ENCODE peak calls at places on chromosomes 3 and 15, in eight cellular contexts. T, D, O, S, X, Z, J and M are unnamed samples.
A peak's percentile ranks its signal among the peaks of the same experiment; 100 is the strongest.

GRCh38 chr15:39624806-39625205 is 43.9 kb downstream of the THBS1 start:
- DNase-seq in T (peak; percentile 66), S (no peak), J (no peak), D (peak; percentile 52), O (peak; percentile 14), X (peak; percentile 68), Z (no peak), M (no peak)

GRCh38 chr3:160084998-160085397 is 96.4 kb downstream of the IL12A start:
- DNase-seq in J (no peak), X (no peak), Z (no peak), T (no peak), S (no peak), D (no peak), O (no peak), M (no peak)

GRCh38 chr3:40782086-40782721 is 257.4 kb downstream of the ZNF621 start:
- DNase-seq in S (no peak), T (no peak), X (no peak), D (no peak), Z (no peak), O (no peak), J (no peak), M (no peak)

GRCh38 chr3:187943677-187944390 is 198.6 kb upstream of the BCL6 start:
- DNase-seq in T (no peak), S (no peak), D (no peak), Z (no peak), J (no peak), X (no peak), O (no peak), M (no peak)

GRCh38 chr15:63764124-63764827 is 69.5 kb downstream of the HERC1 start:
- DNase-seq in Z (no peak), S (no peak), X (no peak), T (no peak), O (no peak), J (no peak), D (no peak), M (no peak)

GRCh38 chr3:37457392-37458065 is 283.1 kb upstream of the LRRFIP2 start:
- DNase-seq in S (no peak), X (no peak), J (no peak), T (no peak), D (no peak), Z (no peak), O (no peak), M (no peak)

GRCh38 chr3:120302361-120302760 is 17.3 kb upstream of the GPR156 start:
- DNase-seq in S (no peak), Z (no peak), J (no peak), O (no peak), D (no peak), T (no peak), X (no peak), M (no peak)

GRCh38 chr3:88480822-88481221 is 331.1 kb downstream of the C3orf38 start:
- DNase-seq in S (no peak), Z (no peak), O (no peak), T (no peak), J (no peak), X (no peak), D (no peak), M (no peak)

GRCh38 chr3:151345854-151346253 is 16.5 kb upstream of the P2RY13 start:
- DNase-seq in D (no peak), O (no peak), S (no peak), X (no peak), T (no peak), Z (no peak), J (no peak), M (no peak)